ENCODE peak calls at places on chromosome 5, in ten cellular contexts. One of them, this sample, is unnamed.

GRCh38 chr5:10485142-10485795 is 43.6 kb downstream of the ROPN1L start:
- DNase-seq in right atrium auricular region: peak; percentile 87
- DNase-seq in CD8-positive, alpha-beta T cell: no peak
- DNase-seq in neural progenitor cell: no peak
- DNase-seq in HCT116: peak; percentile 18
- DNase-seq in fibroblast of lung: peak; percentile 99
- DNase-seq in prostate gland: no peak
- DNase-seq in IMR-90: peak; percentile 96
- DNase-seq in SJSA1: peak; percentile 99
- DNase-seq in colonic mucosa: no peak
- DNase-seq in this sample: no peak

GRCh38 chr5:153831976-153832375 is 206.7 kb downstream of the FAM114A2 start:
- DNase-seq in neural progenitor cell: peak; percentile 50
- DNase-seq in IMR-90: peak; percentile 49
- DNase-seq in prostate gland: no peak
- DNase-seq in right atrium auricular region: no peak
- DNase-seq in SJSA1: no peak
- DNase-seq in HCT116: peak; percentile 60
- DNase-seq in fibroblast of lung: peak; percentile 32
- DNase-seq in CD8-positive, alpha-beta T cell: no peak
- DNase-seq in colonic mucosa: no peak
- DNase-seq in this sample: no peak

GRCh38 chr5:168706655-168707069 is 127.5 kb upstream of the PANK3 start:
- DNase-seq in IMR-90: peak; percentile 47
- DNase-seq in neural progenitor cell: peak; percentile 78
- DNase-seq in HCT116: peak; percentile 7
- DNase-seq in right atrium auricular region: no peak
- DNase-seq in prostate gland: no peak
- DNase-seq in CD8-positive, alpha-beta T cell: no peak
- DNase-seq in fibroblast of lung: peak; percentile 48
- DNase-seq in colonic mucosa: no peak
- DNase-seq in SJSA1: no peak
- DNase-seq in this sample: no peak

GRCh38 chr5:74408150-74409043 is 232.1 kb downstream of the ENC1 start:
- DNase-seq in prostate gland: no peak
- DNase-seq in SJSA1: no peak
- DNase-seq in CD8-positive, alpha-beta T cell: no peak
- DNase-seq in fibroblast of lung: no peak
- DNase-seq in right atrium auricular region: no peak
- DNase-seq in HCT116: no peak
- DNase-seq in neural progenitor cell: no peak
- DNase-seq in IMR-90: no peak
- DNase-seq in colonic mucosa: no peak
- DNase-seq in this sample: no peak

GRCh38 chr5:158431369-158432029 is 572.6 kb upstream of the CLINT1 start:
- DNase-seq in CD8-positive, alpha-beta T cell: no peak
- DNase-seq in colonic mucosa: peak; percentile 21
- DNase-seq in IMR-90: no peak
- DNase-seq in right atrium auricular region: no peak
- DNase-seq in HCT116: no peak
- DNase-seq in neural progenitor cell: no peak
- DNase-seq in prostate gland: no peak
- DNase-seq in fibroblast of lung: no peak
- DNase-seq in SJSA1: no peak
- DNase-seq in this sample: no peak

GRCh38 chr5:28576022-28576421 is 1537.6 kb upstream of the CDH9 start:
- DNase-seq in colonic mucosa: no peak
- DNase-seq in fibroblast of lung: peak; percentile 9
- DNase-seq in IMR-90: no peak
- DNase-seq in SJSA1: no peak
- DNase-seq in right atrium auricular region: no peak
- DNase-seq in prostate gland: no peak
- DNase-seq in HCT116: no peak
- DNase-seq in neural progenitor cell: peak; percentile 5
- DNase-seq in CD8-positive, alpha-beta T cell: no peak
- DNase-seq in this sample: no peak

GRCh38 chr5:102421647-102422046 is 77.2 kb downstream of the SLCO6A1 start:
- DNase-seq in right atrium auricular region: no peak
- DNase-seq in HCT116: peak; percentile 3
- DNase-seq in neural progenitor cell: no peak
- DNase-seq in colonic mucosa: no peak
- DNase-seq in prostate gland: no peak
- DNase-seq in fibroblast of lung: no peak
- DNase-seq in IMR-90: no peak
- DNase-seq in CD8-positive, alpha-beta T cell: no peak
- DNase-seq in SJSA1: peak; percentile 46
- DNase-seq in this sample: no peak

GRCh38 chr5:139976703-139977102 is 66.4 kb downstream of the NRG2 start:
- DNase-seq in prostate gland: no peak
- DNase-seq in SJSA1: no peak
- DNase-seq in IMR-90: no peak
- DNase-seq in CD8-positive, alpha-beta T cell: no peak
- DNase-seq in colonic mucosa: no peak
- DNase-seq in right atrium auricular region: no peak
- DNase-seq in neural progenitor cell: no peak
- DNase-seq in fibroblast of lung: no peak
- DNase-seq in HCT116: no peak
- DNase-seq in this sample: no peak

GRCh38 chr5:40258205-40258604 is 421.5 kb upstream of the PTGER4 start:
- DNase-seq in colonic mucosa: no peak
- DNase-seq in prostate gland: no peak
- DNase-seq in neural progenitor cell: no peak
- DNase-seq in IMR-90: no peak
- DNase-seq in fibroblast of lung: no peak
- DNase-seq in CD8-positive, alpha-beta T cell: no peak
- DNase-seq in HCT116: no peak
- DNase-seq in right atrium auricular region: no peak
- DNase-seq in SJSA1: no peak
- DNase-seq in this sample: no peak

GRCh38 chr5:151673421-151673820 is 13.3 kb downstream of the SPARC start:
- DNase-seq in colonic mucosa: no peak
- DNase-seq in fibroblast of lung: no peak
- DNase-seq in right atrium auricular region: no peak
- DNase-seq in neural progenitor cell: no peak
- DNase-seq in IMR-90: no peak
- DNase-seq in HCT116: no peak
- DNase-seq in SJSA1: no peak
- DNase-seq in CD8-positive, alpha-beta T cell: no peak
- DNase-seq in prostate gland: no peak
- DNase-seq in this sample: no peak

GRCh38 chr5:76811214-76811613 is 7.6 kb upstream of the F2RL1 start:
- DNase-seq in CD8-positive, alpha-beta T cell: no peak
- DNase-seq in neural progenitor cell: no peak
- DNase-seq in SJSA1: no peak
- DNase-seq in prostate gland: no peak
- DNase-seq in colonic mucosa: no peak
- DNase-seq in IMR-90: peak; percentile 73
- DNase-seq in HCT116: no peak
- DNase-seq in right atrium auricular region: no peak
- DNase-seq in fibroblast of lung: peak; percentile 82
- DNase-seq in this sample: no peak

GRCh38 chr5:598564-598890 is 13.6 kb upstream of the CEP72 start:
- DNase-seq in neural progenitor cell: no peak
- DNase-seq in colonic mucosa: no peak
- DNase-seq in HCT116: no peak
- DNase-seq in CD8-positive, alpha-beta T cell: no peak
- DNase-seq in IMR-90: no peak
- DNase-seq in SJSA1: peak; percentile 32
- DNase-seq in fibroblast of lung: no peak
- DNase-seq in right atrium auricular region: no peak
- DNase-seq in prostate gland: no peak
- DNase-seq in this sample: no peak

GRCh38 chr5:56639491-56639890 is 175.9 kb upstream of the MAP3K1 start:
- DNase-seq in neural progenitor cell: no peak
- DNase-seq in colonic mucosa: no peak
- DNase-seq in HCT116: no peak
- DNase-seq in IMR-90: no peak
- DNase-seq in CD8-positive, alpha-beta T cell: no peak
- DNase-seq in right atrium auricular region: no peak
- DNase-seq in prostate gland: no peak
- DNase-seq in fibroblast of lung: no peak
- DNase-seq in SJSA1: no peak
- DNase-seq in this sample: no peak

GRCh38 chr5:74541381-74541781 is 99.1 kb downstream of the ENC1 start:
- DNase-seq in prostate gland: no peak
- DNase-seq in SJSA1: no peak
- DNase-seq in CD8-positive, alpha-beta T cell: no peak
- DNase-seq in colonic mucosa: no peak
- DNase-seq in fibroblast of lung: peak; percentile 55
- DNase-seq in HCT116: no peak
- DNase-seq in right atrium auricular region: no peak
- DNase-seq in neural progenitor cell: no peak
- DNase-seq in IMR-90: peak; percentile 54
- DNase-seq in this sample: no peak

GRCh38 chr5:134090482-134090881 is 24.0 kb upstream of the TCF7 start:
- DNase-seq in IMR-90: no peak
- DNase-seq in colonic mucosa: no peak
- DNase-seq in CD8-positive, alpha-beta T cell: peak; percentile 37
- DNase-seq in neural progenitor cell: no peak
- DNase-seq in HCT116: no peak
- DNase-seq in right atrium auricular region: no peak
- DNase-seq in prostate gland: no peak
- DNase-seq in SJSA1: no peak
- DNase-seq in fibroblast of lung: no peak
- DNase-seq in this sample: no peak

GRCh38 chr5:179344301-179345178 is 721 bp downstream of the ADAMTS2 start:
- DNase-seq in fibroblast of lung: peak; percentile 28
- DNase-seq in CD8-positive, alpha-beta T cell: no peak
- DNase-seq in IMR-90: peak; percentile 22
- DNase-seq in neural progenitor cell: no peak
- DNase-seq in right atrium auricular region: no peak
- DNase-seq in HCT116: no peak
- DNase-seq in prostate gland: no peak
- DNase-seq in SJSA1: no peak
- DNase-seq in colonic mucosa: no peak
- DNase-seq in this sample: no peak
- H3K27me3 ChIP-seq in fibroblast of lung: no peaks in the 10 kb centered on the region
- H3K27me3 ChIP-seq in CD8-positive, alpha-beta T cell: peaks cover 10% of the 10 kb centered on the region
- H3K27me3 ChIP-seq in IMR-90: no peaks in the 10 kb centered on the region
- H3K27me3 ChIP-seq in neural progenitor cell: peaks cover 79% of the 10 kb centered on the region
- H3K27me3 ChIP-seq in right atrium auricular region: no peaks in the 10 kb centered on the region
- H3K27me3 ChIP-seq in HCT116: no peaks in the 10 kb centered on the region
- H3K27me3 ChIP-seq in prostate gland: peaks cover 10% of the 10 kb centered on the region
- H3K27me3 ChIP-seq in SJSA1: no peaks in the 10 kb centered on the region
- H3K27me3 ChIP-seq in colonic mucosa: peaks cover 14% of the 10 kb centered on the region
- H3K27me3 ChIP-seq in this sample: peaks cover 24% of the 10 kb centered on the region

DNA sequence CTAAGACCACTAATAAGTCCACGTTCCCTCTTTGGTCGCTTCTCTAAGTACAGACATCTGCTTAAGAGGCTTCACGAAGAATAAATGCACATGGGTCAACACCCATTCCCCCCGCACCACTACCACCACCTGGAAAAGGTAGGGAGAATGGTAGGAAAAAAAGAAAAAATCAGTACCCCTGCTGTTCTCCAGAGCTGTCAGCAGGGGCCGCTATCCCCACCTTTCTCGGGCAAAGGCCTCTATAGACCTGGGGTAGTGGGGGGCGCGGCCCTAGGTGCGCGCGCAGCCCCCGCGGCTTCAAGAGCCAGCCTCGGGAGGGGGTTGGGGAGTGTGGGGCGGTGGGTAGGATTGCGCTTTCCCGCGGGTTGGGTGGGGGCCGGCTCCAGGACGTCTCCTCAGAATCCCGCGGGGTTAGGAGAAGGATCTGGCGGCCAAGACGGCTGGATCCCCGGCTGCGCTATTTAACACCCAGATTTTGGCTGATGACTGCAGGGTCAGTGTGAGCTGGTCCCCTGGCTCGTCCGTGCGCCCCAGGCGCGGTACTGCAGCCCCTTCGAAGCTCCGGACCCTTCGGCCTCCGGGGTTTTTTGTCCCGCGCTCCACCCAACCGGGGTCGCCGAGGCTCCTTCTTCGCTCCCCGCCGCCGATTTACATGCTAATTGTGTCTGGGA is 1.6 kb upstream of the SEMA6A start:
- DNase-seq in neural progenitor cell: peak; percentile 94
- DNase-seq in CD8-positive, alpha-beta T cell: no peak
- DNase-seq in fibroblast of lung: peak; percentile 49
- DNase-seq in colonic mucosa: peak; percentile 71
- DNase-seq in right atrium auricular region: no peak
- DNase-seq in IMR-90: peak; percentile 19
- DNase-seq in SJSA1: peak; percentile 65
- DNase-seq in HCT116: peak; percentile 72
- DNase-seq in prostate gland: peak; percentile 16
- DNase-seq in this sample: peak; percentile 63
- H3K27ac ChIP-seq in neural progenitor cell: peak overlapping the region; percentile 20
- H3K27ac ChIP-seq in CD8-positive, alpha-beta T cell: no peak overlapping the region
- H3K27ac ChIP-seq in fibroblast of lung: no peak overlapping the region
- H3K27ac ChIP-seq in colonic mucosa: peak overlapping the region; percentile 82
- H3K27ac ChIP-seq in right atrium auricular region: no peak overlapping the region
- H3K27ac ChIP-seq in IMR-90: no peak overlapping the region
- H3K27ac ChIP-seq in SJSA1: no peak overlapping the region
- H3K27ac ChIP-seq in HCT116: peak overlapping the region; percentile 40
- H3K27ac ChIP-seq in prostate gland: peak overlapping the region; percentile 45
- H3K27ac ChIP-seq in this sample: peak overlapping the region; percentile 80

DNA sequence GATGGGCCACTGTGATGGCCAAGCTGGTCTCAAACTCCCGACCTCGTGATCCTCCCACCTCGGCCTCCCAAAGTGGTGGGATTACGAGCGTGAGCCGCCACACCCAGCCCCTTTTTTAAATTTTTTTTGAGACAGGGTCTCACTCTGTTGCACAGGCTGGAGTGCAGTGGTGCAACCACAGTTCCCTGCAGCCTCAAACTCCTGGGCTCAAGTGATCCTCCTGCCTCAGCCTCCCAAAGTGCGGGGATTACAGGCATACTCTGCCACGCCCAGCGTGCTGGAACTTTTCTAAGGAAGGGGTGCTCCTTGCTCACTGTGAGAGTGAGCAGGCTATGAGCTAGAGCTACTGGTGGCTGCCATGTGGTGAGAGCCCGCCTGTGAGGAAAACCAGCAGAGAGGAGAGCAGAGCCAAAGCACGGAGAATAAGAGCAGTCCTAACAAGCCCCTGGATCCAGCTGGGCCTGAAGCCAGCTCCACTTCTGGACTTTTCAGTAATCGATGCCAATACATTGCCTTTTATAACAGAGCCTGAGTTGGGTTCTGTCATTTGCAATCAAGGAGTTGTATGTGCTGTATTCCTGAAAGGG is 75.5 kb upstream of the UNC5A start:
- DNase-seq in IMR-90: no peak
- DNase-seq in neural progenitor cell: no peak
- DNase-seq in right atrium auricular region: no peak
- DNase-seq in colonic mucosa: no peak
- DNase-seq in prostate gland: no peak
- DNase-seq in CD8-positive, alpha-beta T cell: no peak
- DNase-seq in SJSA1: peak; percentile 40
- DNase-seq in fibroblast of lung: no peak
- DNase-seq in HCT116: no peak
- DNase-seq in this sample: no peak
- H3K27me3 ChIP-seq in IMR-90: peaks cover 77% of the 10 kb centered on the region
- H3K27me3 ChIP-seq in neural progenitor cell: no peaks in the 10 kb centered on the region
- H3K27me3 ChIP-seq in right atrium auricular region: no peaks in the 10 kb centered on the region
- H3K27me3 ChIP-seq in colonic mucosa: no peaks in the 10 kb centered on the region
- H3K27me3 ChIP-seq in prostate gland: peaks cover 10% of the 10 kb centered on the region
- H3K27me3 ChIP-seq in CD8-positive, alpha-beta T cell: no peaks in the 10 kb centered on the region
- H3K27me3 ChIP-seq in SJSA1: peaks cover 85% of the 10 kb centered on the region
- H3K27me3 ChIP-seq in fibroblast of lung: peaks cover 55% of the 10 kb centered on the region
- H3K27me3 ChIP-seq in HCT116: no peaks in the 10 kb centered on the region
- H3K27me3 ChIP-seq in this sample: no peaks in the 10 kb centered on the region

DNA sequence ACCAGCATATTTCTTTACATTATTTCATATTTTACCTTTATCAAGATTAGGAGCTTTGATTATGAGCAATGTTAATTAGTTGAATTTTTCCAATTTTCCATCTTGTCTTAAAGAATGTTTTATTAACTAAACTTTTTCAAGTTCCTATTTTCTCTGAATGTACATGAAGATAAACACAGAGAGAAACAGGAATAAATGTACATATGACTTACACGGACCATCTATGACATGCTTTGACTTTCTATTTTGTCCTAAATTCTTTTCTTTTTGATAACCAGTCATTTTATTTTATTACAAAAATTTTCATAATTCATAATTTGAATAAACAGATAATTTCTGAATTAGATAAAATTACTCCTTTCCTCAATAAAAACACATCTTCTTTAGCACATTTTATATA is 1038.8 kb upstream of the ARRDC3 start:
- DNase-seq in prostate gland: no peak
- DNase-seq in IMR-90: no peak
- DNase-seq in CD8-positive, alpha-beta T cell: no peak
- DNase-seq in SJSA1: no peak
- DNase-seq in HCT116: peak; percentile 31
- DNase-seq in colonic mucosa: no peak
- DNase-seq in neural progenitor cell: peak; percentile 5
- DNase-seq in right atrium auricular region: no peak
- DNase-seq in fibroblast of lung: peak; percentile 13
- DNase-seq in this sample: no peak
- H3K27ac ChIP-seq in prostate gland: no peak overlapping the region
- H3K27ac ChIP-seq in IMR-90: no peak overlapping the region
- H3K27ac ChIP-seq in CD8-positive, alpha-beta T cell: no peak overlapping the region
- H3K27ac ChIP-seq in SJSA1: no peak overlapping the region
- H3K27ac ChIP-seq in HCT116: no peak overlapping the region
- H3K27ac ChIP-seq in colonic mucosa: no peak overlapping the region
- H3K27ac ChIP-seq in neural progenitor cell: no peak overlapping the region
- H3K27ac ChIP-seq in right atrium auricular region: no peak overlapping the region
- H3K27ac ChIP-seq in fibroblast of lung: no peak overlapping the region
- H3K27ac ChIP-seq in this sample: no peak overlapping the region

This sample was measured in pancreas.